ENCODE peak calls at places on chromosomes 11 and 22, in nine cellular contexts. A, L, V, Q, X, F, I, B and P are unnamed samples.

GRCh38 chr11:1763336-1763795 is 361 bp downstream of the CTSD start:
- DNase-seq in L (no peak), A (no peak), B (no peak), V (no peak), X (no peak), I (no peak), F (no peak), Q (no peak), P (peak; percentile 26)

GRCh38 chr22:45468872-45469572 is 33.7 kb upstream of the FBLN1 start:
- DNase-seq in L (no peak), X (no peak), V (no peak), I (no peak), Q (no peak), B (no peak), A (no peak), F (peak; percentile 91), P (no peak)

GRCh38 chr11:66789097-66789890 is 53.9 kb upstream of the RCE1 start:
- DNase-seq in F (no peak), V (no peak), Q (peak; percentile 57), B (no peak), A (no peak), L (no peak), I (no peak), X (no peak), P (no peak)

GRCh38 chr22:18091916-18092526 is 14.2 kb downstream of the PEX26 start:
- DNase-seq in X (peak; percentile 59), Q (no peak), F (peak; percentile 78), B (no peak), L (peak; percentile 78), V (no peak), I (no peak), A (peak; percentile 77), P (no peak)

GRCh38 chr11:111589114-111589513 is 13.1 kb upstream of the SIK2 start:
- DNase-seq in V (no peak), B (no peak), L (no peak), I (no peak), A (no peak), X (no peak), Q (no peak), F (no peak), P (no peak)

GRCh38 chr11:77723024-77723423 is 85.4 kb upstream of the CLNS1A start:
- DNase-seq in F (no peak), L (no peak), V (no peak), I (no peak), A (no peak), X (no peak), B (no peak), Q (no peak), P (no peak)

GRCh38 chr11:65607614-65608426 is 6.2 kb downstream of the MAP3K11 start:
- DNase-seq in F (no peak), L (no peak), I (no peak), X (no peak), Q (no peak), A (no peak), B (no peak), V (no peak), P (no peak)

GRCh38 chr11:86257446-86257845 is 12.9 kb downstream of the EED start:
- DNase-seq in Q (no peak), B (no peak), F (no peak), V (no peak), A (no peak), I (no peak), L (no peak), X (no peak), P (no peak)

GRCh38 chr11:46895821-46896220 is 22.5 kb downstream of the LRP4 start:
- DNase-seq in X (no peak), L (peak; percentile 75), V (no peak), Q (no peak), B (no peak), A (no peak), I (peak; percentile 54), F (no peak), P (no peak)

GRCh38 chr11:120554771-120555432 is 43.4 kb downstream of the GRIK4 start:
- DNase-seq in L (no peak), I (peak; percentile 28), Q (no peak), B (no peak), A (no peak), V (no peak), F (no peak), X (no peak), P (no peak)

GRCh38 chr22:50302041-50302541 is 5.4 kb downstream of the PLXNB2 start:
- DNase-seq in Q (no peak), V (no peak), A (no peak), L (peak; percentile 48), X (no peak), B (no peak), F (no peak), I (no peak), P (no peak)

GRCh38 chr22:22720201-22720723 is 75.8 kb downstream of the GGTLC2 start:
- DNase-seq in I (peak; percentile 71), L (no peak), Q (peak; percentile 8), A (no peak), X (peak; percentile 56), F (peak; percentile 79), B (no peak), V (peak; percentile 23), P (peak; percentile 89)

GRCh38 chr11:639324-639977 is 2.4 kb downstream of the DRD4 start:
- DNase-seq in L (no peak), A (no peak), F (no peak), Q (no peak), V (no peak), I (no peak), X (no peak), B (no peak), P (no peak)

GRCh38 chr11:15826826-15827225 is 529.5 kb downstream of the SOX6 start:
- DNase-seq in F (peak; percentile 22), I (no peak), B (no peak), Q (peak; percentile 15), A (no peak), V (no peak), L (no peak), X (no peak), P (peak; percentile 50)

GRCh38 chr11:125069796-125070195 is 6.7 kb downstream of the SLC37A2 start:
- DNase-seq in A (no peak), X (no peak), I (no peak), B (no peak), V (no peak), F (no peak), Q (peak; percentile 20), L (no peak), P (no peak)

GRCh38 chr11:16780146-16780545 is 41.7 kb downstream of the C11orf58 start:
- DNase-seq in V (no peak), X (no peak), I (no peak), A (no peak), F (no peak), Q (no peak), B (no peak), L (no peak), P (no peak)

GRCh38 chr11:74084796-74085541 is 76.1 kb upstream of the UCP3 start:
- DNase-seq in V (no peak), Q (no peak), F (peak; percentile 10), I (no peak), L (no peak), X (no peak), B (no peak), A (no peak), P (no peak)

GRCh38 chr11:73463359-73463758 is 87.2 kb downstream of the RELT start:
- DNase-seq in F (peak; percentile 60), B (no peak), A (no peak), V (peak; percentile 39), L (no peak), I (no peak), X (no peak), Q (no peak), P (no peak)

GRCh38 chr22:32991353-32992115 is 66.6 kb downstream of the SYN3 start:
- DNase-seq in V (peak; percentile 16), F (peak; percentile 2), A (peak; percentile 78), I (no peak), L (no peak), X (no peak), Q (peak; percentile 68), B (no peak), P (no peak)

GRCh38 chr11:75563978-75564552 is 2.0 kb downstream of the SERPINH1 start:
- DNase-seq in I (no peak), A (peak; percentile 84), L (peak; percentile 78), Q (no peak), B (peak; percentile 84), F (peak; percentile 97), X (no peak), V (peak; percentile 92), P (no peak)

GRCh38 chr22:40593460-40594273 is 42.9 kb downstream of the MRTFA start:
- DNase-seq in L (no peak), Q (no peak), B (no peak), I (no peak), X (peak; percentile 63), V (no peak), A (no peak), F (no peak), P (peak; percentile 68)

GRCh38 chr11:71467164-71467563 is 14.2 kb downstream of the NADSYN1 start:
- DNase-seq in A (no peak), X (no peak), I (no peak), V (no peak), F (no peak), B (no peak), L (no peak), Q (no peak), P (no peak)

GRCh38 chr11:2151500-2152257 is 9.3 kb downstream of the INS start:
- DNase-seq in X (peak; percentile 38), F (peak; percentile 62), L (peak; percentile 78), V (no peak), A (peak; percentile 83), Q (peak; percentile 93), B (peak; percentile 30), I (peak; percentile 60), P (peak; percentile 91)

GRCh38 chr11:119791701-119792151 is 62.7 kb upstream of the NECTIN1 start:
- DNase-seq in A (no peak), V (peak; percentile 23), F (peak; percentile 84), Q (peak; percentile 67), I (no peak), X (no peak), B (no peak), L (no peak), P (no peak)

GRCh38 chr11:9573775-9574555 is 495 bp downstream of the WEE1 start:
- DNase-seq in V (no peak), L (peak; percentile 32), A (no peak), I (no peak), B (no peak), F (no peak), X (no peak), Q (peak; percentile 56), P (no peak)

GRCh38 chr11:11843233-11843632 is 1.5 kb downstream of the USP47 start:
- DNase-seq in Q (peak; percentile 55), A (no peak), F (peak; percentile 95), L (no peak), B (no peak), X (no peak), V (peak; percentile 75), I (peak; percentile 75), P (peak; percentile 55)

GRCh38 chr11:78876686-78877085 is 302.0 kb upstream of the NARS2 start:
- DNase-seq in X (no peak), B (no peak), V (no peak), Q (no peak), I (no peak), L (no peak), A (no peak), F (no peak), P (no peak)

GRCh38 chr11:14687943-14688627 is 44.5 kb downstream of the PDE3B start:
- DNase-seq in L (no peak), B (no peak), F (no peak), A (no peak), V (no peak), I (no peak), Q (peak; percentile 39), X (no peak), P (no peak)

GRCh38 chr11:61061081-61061826 is 41.0 kb upstream of the CD5 start:
- DNase-seq in I (no peak), Q (no peak), V (no peak), A (no peak), F (peak; percentile 43), X (peak; percentile 90), L (no peak), B (no peak), P (peak; percentile 71)

GRCh38 chr22:37163618-37164534 is 14.2 kb upstream of the IL2RB start:
- DNase-seq in Q (no peak), B (no peak), I (no peak), A (no peak), F (no peak), X (peak; percentile 85), V (no peak), L (no peak), P (no peak)

GRCh38 chr11:124717786-124718634 is 21.7 kb upstream of the NRGN start:
- DNase-seq in Q (peak; percentile 87), L (no peak), A (no peak), F (peak; percentile 29), B (peak; percentile 6), V (no peak), I (no peak), X (peak; percentile 22), P (no peak)